ENCODE peak calls at places on chromosomes 7 and 10, in ten cellular contexts. K is activated naive CD4-positive, alpha-beta T cell; C is fibroblast of gingiva; U is EL; P is GM23248; O is AG10803; I is T-helper 17 cell; L is activated CD4-positive, alpha-beta T cell treated with anti-CD3 and anti-CD28 coated beads, Interleukin-2, amount 50 U/mL, for 24 hours; Q is omental fat pad; E is anterior cingulate cortex. Z is an unnamed sample.

GRCh38 chr10:58266826-58267712 is 625 bp downstream of the IPMK start:
- DNase-seq in C (peak), I (peak), K (no peak), Q (peak), L (no peak), U (peak), O (peak), E (peak), P (peak), Z (peak)

GRCh38 chr10:70849582-70850016 is 33.9 kb downstream of the SGPL1 start:
- DNase-seq in L (no peak), O (peak), I (no peak), C (peak), E (no peak), P (peak), Q (no peak), K (no peak), U (peak), Z (peak)

GRCh38 chr10:74969093-74969492 is 142.4 kb upstream of the SAMD8 start:
- DNase-seq in O (no peak), Q (no peak), K (no peak), C (no peak), L (no peak), I (no peak), U (no peak), P (no peak), E (no peak), Z (no peak)

GRCh38 chr10:34116780-34117179 is 698.3 kb downstream of the PARD3 start:
- DNase-seq in L (no peak), I (no peak), E (peak), K (no peak), P (no peak), U (no peak), Q (no peak), O (no peak), C (no peak), Z (no peak)

GRCh38 chr7:24283900-24284698 is at the start of gene NPY:
- DNase-seq in E (no peak), Q (no peak), U (no peak), L (no peak), K (no peak), C (no peak), P (no peak), O (no peak), I (no peak), Z (no peak)

GRCh38 chr7:11833431-11833830 is 1.4 kb upstream of the THSD7A start:
- DNase-seq in E (no peak), P (no peak), I (no peak), O (no peak), Q (no peak), L (no peak), U (no peak), K (no peak), C (no peak), Z (no peak)

GRCh38 chr7:66557214-66558200 is 71.2 kb upstream of the KCTD7 start:
- DNase-seq in E (peak), L (peak), U (peak), K (peak), O (peak), I (peak), P (peak), C (peak), Q (peak), Z (peak)

GRCh38 chr10:17226891-17227303 is 1.1 kb upstream of the VIM start:
- DNase-seq in P (peak), E (no peak), I (no peak), K (no peak), O (no peak), C (no peak), U (no peak), Q (no peak), L (no peak), Z (peak)

GRCh38 chr7:15839415-15840100 is 153.1 kb upstream of the MEOX2 start:
- DNase-seq in C (peak), E (no peak), O (peak), U (peak), L (no peak), Q (no peak), K (no peak), I (no peak), P (peak), Z (no peak)

GRCh38 chr7:128835790-128836641 is 5.8 kb downstream of the FLNC start:
- DNase-seq in E (no peak), U (peak), P (peak), I (no peak), K (no peak), C (no peak), Q (no peak), L (no peak), O (peak), Z (no peak)

GRCh38 chr7:153002164-153002563 is 242.6 kb downstream of the ACTR3B start:
- DNase-seq in K (no peak), P (no peak), E (no peak), C (no peak), Q (no peak), L (no peak), I (no peak), U (no peak), O (no peak), Z (no peak)

GRCh38 chr7:54663186-54663585 is 95.8 kb downstream of the SEC61G start:
- DNase-seq in O (no peak), L (no peak), I (no peak), C (no peak), Q (no peak), P (no peak), E (no peak), K (no peak), U (no peak), Z (no peak)

GRCh38 chr7:111126987-111127386 is 36.1 kb downstream of the LRRN3 start:
- DNase-seq in O (peak), C (no peak), I (no peak), E (no peak), Q (no peak), L (no peak), P (peak), U (peak), K (no peak), Z (peak)

GRCh38 chr7:16320261-16320660 is 101.1 kb downstream of the CRPPA start:
- DNase-seq in K (no peak), E (no peak), U (no peak), O (no peak), I (no peak), P (no peak), L (no peak), Q (no peak), C (no peak), Z (no peak)

GRCh38 chr7:69169356-69169755 is 428.9 kb upstream of the AUTS2 start:
- DNase-seq in Q (no peak), P (no peak), I (no peak), L (no peak), K (no peak), C (no peak), O (no peak), E (no peak), U (no peak), Z (no peak)

GRCh38 chr10:70323697-70324340 is 40.0 kb upstream of the NPFFR1 start:
- DNase-seq in U (no peak), Q (no peak), C (no peak), P (no peak), O (no peak), L (no peak), K (no peak), E (no peak), I (no peak), Z (no peak)

GRCh38 chr7:40057292-40057691 is 77.1 kb downstream of the MPLKIP start:
- DNase-seq in U (peak), P (peak), E (no peak), O (peak), C (peak), K (no peak), I (no peak), L (no peak), Q (no peak), Z (peak)

GRCh38 chr7:112081778-112082177 is 124.4 kb downstream of the DOCK4 start:
- DNase-seq in E (peak), Q (no peak), P (no peak), I (no peak), L (no peak), K (no peak), C (no peak), U (no peak), O (no peak), Z (no peak)

Z was measured in RPMI7951.